ENCODE peak calls at places on chromosomes 5 and 9, in eight cellular contexts. Q, G, F, U, Y, J, D and W are unnamed samples.

GRCh38 chr5:76715734-76716455 is at the start of gene F2R:
- DNase-seq in Q (no peak), G (peak), F (no peak), U (no peak), Y (peak), J (no peak), D (peak), W (peak)

GRCh38 chr5:140165101-140165920 is 9.7 kb upstream of the CYSTM1 start:
- DNase-seq in Q (no peak), G (no peak), F (no peak), U (no peak), Y (no peak), J (no peak), D (no peak), W (no peak)

GRCh38 chr9:23683476-23684095 is 142.5 kb downstream of the ELAVL2 start:
- DNase-seq in Q (no peak), G (no peak), F (no peak), U (no peak), Y (no peak), J (no peak), D (no peak), W (no peak)

GRCh38 chr5:135240781-135241360 is 158.2 kb downstream of the MACROH2A1 start:
- DNase-seq in Q (peak), G (no peak), F (no peak), U (no peak), Y (no peak), J (no peak), D (no peak), W (no peak)

GRCh38 chr5:154478752-154479159 is 729 bp upstream of the HAND1 start:
- DNase-seq in Q (no peak), G (no peak), F (no peak), U (no peak), Y (no peak), J (no peak), D (no peak), W (no peak)

GRCh38 chr5:95718203-95718602 is 12.9 kb upstream of the RHOBTB3 start:
- DNase-seq in Q (no peak), G (no peak), F (no peak), U (no peak), Y (no peak), J (no peak), D (peak), W (no peak)

GRCh38 chr9:108511200-108511756 is 344.5 kb downstream of the ACTL7B start:
- DNase-seq in Q (no peak), G (peak), F (no peak), U (no peak), Y (no peak), J (no peak), D (no peak), W (no peak)

GRCh38 chr5:172769598-172770373 is 1.2 kb downstream of the DUSP1 start:
- DNase-seq in Q (no peak), G (peak), F (no peak), U (no peak), Y (peak), J (no peak), D (no peak), W (peak)

GRCh38 chr5:54226215-54226614 is 84.2 kb downstream of the ARL15 start:
- DNase-seq in Q (no peak), G (no peak), F (no peak), U (no peak), Y (no peak), J (no peak), D (no peak), W (no peak)

GRCh38 chr9:75108571-75108970 is 20.3 kb downstream of the OSTF1 start:
- DNase-seq in Q (peak), G (peak), F (no peak), U (no peak), Y (no peak), J (no peak), D (no peak), W (no peak)

GRCh38 chr9:36759141-36759540 is 186.4 kb downstream of the MELK start:
- DNase-seq in Q (no peak), G (no peak), F (no peak), U (no peak), Y (no peak), J (no peak), D (no peak), W (no peak)

GRCh38 chr5:110058175-110058574 is 368.4 kb downstream of the MAN2A1 start:
- DNase-seq in Q (no peak), G (no peak), F (no peak), U (no peak), Y (no peak), J (no peak), D (no peak), W (no peak)

GRCh38 chr9:137689745-137690529 is 71.1 kb downstream of the EHMT1 start:
- DNase-seq in Q (no peak), G (no peak), F (no peak), U (no peak), Y (no peak), J (no peak), D (no peak), W (no peak)

GRCh38 chr9:134346151-134346550 is 19.9 kb downstream of the RXRA start:
- DNase-seq in Q (no peak), G (peak), F (no peak), U (no peak), Y (no peak), J (no peak), D (no peak), W (no peak)